ENCODE peak calls at places on chromosomes 13 and 19, in four cellular contexts. Y is tibial nerve; T is psoas muscle; P is CD8-positive, alpha-beta T cell. L is an unnamed sample. For H3K4me1 and H3K36me3, the result is how much of the 10 kb centered on the place peaks cover.

GRCh38 chr19:45528744-45529453 is 21.6 kb downstream of the VASP start:
- DNase-seq in Y (no peak), T (peak), P (peak), L (no peak)

GRCh38 chr13:78382481-78382880 is 220.9 kb downstream of the POU4F1 start:
- DNase-seq in Y (no peak), T (no peak), P (no peak), L (no peak)

GRCh38 chr13:25018729-25019115 is 77.2 kb upstream of the PABPC3 start:
- DNase-seq in Y (no peak), T (no peak), P (no peak), L (no peak)

GRCh38 chr13:66689628-66690027 is 540.5 kb downstream of the PCDH9 start:
- DNase-seq in Y (no peak), T (no peak), P (no peak), L (no peak)

GRCh38 chr13:104106705-104107393 is 1040.6 kb upstream of the SLC10A2 start:
- DNase-seq in Y (no peak), T (no peak), P (no peak), L (no peak)

GRCh38 chr13:31946091-31946770 is 85.3 kb upstream of the FRY start:
- DNase-seq in Y (no peak), T (no peak), P (no peak), L (no peak)

GRCh38 chr19:480016-480855 is 16.1 kb upstream of the MADCAM1 start:
- DNase-seq in Y (peak), T (peak), P (peak), L (no peak)

GRCh38 chr19:33447336-33448158 is 74.0 kb downstream of the CEBPG start:
- DNase-seq in Y (no peak), T (peak), P (no peak), L (no peak)

GRCh38 chr13:35470671-35471465 is 5.6 kb downstream of the MAB21L1 start:
- DNase-seq in Y (peak), T (peak), P (no peak), L (no peak)

GRCh38 chr19:6125571-6125989 is 9.9 kb upstream of the ACSBG2 start:
- DNase-seq in Y (peak), T (no peak), P (peak), L (peak)

GRCh38 chr19:13154241-13154778 is 4.1 kb downstream of the IER2 start:
- DNase-seq in Y (peak), T (peak), P (peak), L (no peak)

GRCh38 chr13:109955598-109955997 is 169.2 kb upstream of the IRS2 start:
- DNase-seq in Y (no peak), T (no peak), P (no peak), L (no peak)

GRCh38 chr13:59398127-59398526 is 765.6 kb downstream of the DIAPH3 start:
- DNase-seq in Y (no peak), T (no peak), P (no peak), L (no peak)

GRCh38 chr13:107962209-107962608 is 253.1 kb downstream of the LIG4 start:
- DNase-seq in Y (no peak), T (no peak), P (no peak), L (no peak)

GRCh38 chr13:67048084-67048792 is 181.9 kb downstream of the PCDH9 start:
- DNase-seq in Y (no peak), T (no peak), P (no peak), L (no peak)

GRCh38 chr19:9935409-9936062 is 779 bp downstream of the OLFM2 start:
- DNase-seq in Y (no peak), T (no peak), P (no peak), L (no peak)

GRCh38 chr13:33918199-33918932 is 100.4 kb downstream of the RFC3 start:
- DNase-seq in Y (no peak), T (no peak), P (no peak), L (peak)

GRCh38 chr13:100214886-100215285 is 126.0 kb downstream of the PCCA start:
- DNase-seq in Y (no peak), T (no peak), P (no peak), L (no peak)

GRCh38 chr19:5250127-5250659 is 90.4 kb downstream of the PTPRS start:
- DNase-seq in Y (no peak), T (peak), P (no peak), L (no peak)

GRCh38 chr19:12482505-12482886 is 2.1 kb downstream of the ZNF709 start:
- DNase-seq in Y (no peak), T (no peak), P (no peak), L (no peak)

GRCh38 chr13:111335263-111335662 is 14.8 kb downstream of the TEX29 start:
- DNase-seq in Y (no peak), T (no peak), P (no peak), L (no peak)

GRCh38 chr13:107842562-107843180 is 372.7 kb downstream of the LIG4 start:
- DNase-seq in Y (no peak), T (no peak), P (no peak), L (no peak)

GRCh38 chr19:58346961-58347929 is 6.0 kb downstream of the A1BG start:
- DNase-seq in Y (peak), T (peak), P (peak), L (no peak)

GRCh38 chr13:74767031-74767430 is 632.8 kb upstream of the KLF12 start:
- DNase-seq in Y (no peak), T (no peak), P (no peak), L (no peak)

GRCh38 chr19:56880592-56881190 is 40.2 kb upstream of the PEG3 start:
- DNase-seq in Y (no peak), T (no peak), P (no peak), L (no peak)
- H3K4me1 ChIP-seq in Y (under half), T (under half), P (under half), L (under half)

DNA sequence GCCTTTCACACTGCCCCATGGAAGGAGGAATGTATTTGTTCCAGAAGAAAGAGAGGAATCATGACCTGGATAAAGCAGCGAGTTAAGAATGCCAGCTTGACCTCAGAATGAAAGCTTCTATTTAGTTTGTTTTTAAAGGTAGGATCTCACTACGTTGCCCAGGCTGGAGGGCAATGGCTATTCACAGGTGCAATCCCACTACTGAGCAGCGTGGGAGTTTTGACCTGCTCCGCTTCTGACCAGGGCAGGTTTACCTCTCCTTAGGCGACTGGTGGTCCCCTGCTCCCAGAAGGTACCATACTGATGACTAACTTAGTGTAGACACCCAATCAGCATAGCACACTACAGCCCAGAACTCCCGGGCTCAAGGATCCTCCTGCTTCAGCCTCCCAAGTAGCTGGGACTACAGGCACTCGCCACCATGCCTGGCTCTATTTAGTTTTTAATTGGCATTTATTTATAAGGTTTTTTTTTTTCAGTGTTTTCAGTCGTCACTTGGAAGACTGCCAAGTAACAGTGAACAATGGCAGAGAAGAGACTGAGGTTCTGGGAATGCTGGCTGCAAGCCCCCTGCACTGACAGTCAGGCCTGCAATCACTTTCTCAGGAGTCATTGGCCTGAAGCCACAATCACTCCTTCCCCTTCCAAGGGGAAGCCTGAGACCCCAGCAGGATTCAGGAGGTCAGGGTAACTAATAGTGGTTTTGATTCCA is 73.1 kb downstream of the EPS15L1 start:
- DNase-seq in Y (no peak), T (peak), P (no peak), L (no peak)
- H3K36me3 ChIP-seq in Y (under half), T (half or more), P (under half), L (under half)

GRCh38 chr19:48872182-48872883 is at the start of gene PPP1R15A:
- DNase-seq in Y (peak), T (peak), P (peak), L (peak)

GRCh38 chr19:48867922-48868195 is 558 bp downstream of the PLEKHA4 start:
- DNase-seq in Y (no peak), T (no peak), P (no peak), L (no peak)

GRCh38 chr19:48868196-48868886 is at the start of gene PLEKHA4:
- DNase-seq in Y (peak), T (peak), P (no peak), L (no peak)

GRCh38 chr19:48867119-48867921 is 1.1 kb downstream of the PLEKHA4 start:
- DNase-seq in Y (no peak), T (no peak), P (no peak), L (no peak)

DNA sequence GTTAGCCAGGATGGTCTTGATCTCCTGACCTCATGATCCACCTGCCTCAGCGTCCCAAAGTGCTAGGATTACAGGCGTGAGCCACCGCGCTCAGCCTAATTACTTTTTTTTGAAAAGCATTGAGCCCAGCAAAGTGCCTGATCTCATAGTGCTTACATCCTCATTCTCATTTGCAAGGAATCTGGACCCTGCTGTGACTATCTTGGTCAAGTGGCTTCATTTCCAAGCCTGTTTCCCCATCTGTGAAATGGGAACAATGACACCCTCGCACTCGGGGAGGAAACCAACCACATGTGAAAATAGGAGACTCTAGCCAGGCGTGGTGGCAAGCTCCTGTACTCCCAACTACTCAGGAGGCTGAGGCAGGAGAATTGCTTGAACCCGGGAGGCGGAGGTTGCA is 1.6 kb upstream of the PLEKHA4 start:
- DNase-seq in Y (no peak), T (no peak), P (no peak), L (no peak)
- H3K4me1 ChIP-seq in Y (under half), T (under half), P (under half), L (under half)

GRCh38 chr19:2103308-2103707 is 6.6 kb downstream of the IZUMO4 start:
- DNase-seq in Y (no peak), T (no peak), P (no peak), L (no peak)

GRCh38 chr19:2099054-2099501 is 2.4 kb downstream of the IZUMO4 start:
- DNase-seq in Y (no peak), T (no peak), P (no peak), L (no peak)

GRCh38 chr19:2100719-2101061 is 4.0 kb downstream of the IZUMO4 start:
- DNase-seq in Y (no peak), T (no peak), P (no peak), L (no peak)

GRCh38 chr19:2099937-2100718 is 3.4 kb downstream of the IZUMO4 start:
- DNase-seq in Y (no peak), T (no peak), P (no peak), L (no peak)

GRCh38 chr19:2101417-2102335 is 5.0 kb downstream of the IZUMO4 start:
- DNase-seq in Y (no peak), T (no peak), P (no peak), L (no peak)
- H3K36me3 ChIP-seq in Y (under half), T (half or more), P (under half), L (under half)

DNA sequence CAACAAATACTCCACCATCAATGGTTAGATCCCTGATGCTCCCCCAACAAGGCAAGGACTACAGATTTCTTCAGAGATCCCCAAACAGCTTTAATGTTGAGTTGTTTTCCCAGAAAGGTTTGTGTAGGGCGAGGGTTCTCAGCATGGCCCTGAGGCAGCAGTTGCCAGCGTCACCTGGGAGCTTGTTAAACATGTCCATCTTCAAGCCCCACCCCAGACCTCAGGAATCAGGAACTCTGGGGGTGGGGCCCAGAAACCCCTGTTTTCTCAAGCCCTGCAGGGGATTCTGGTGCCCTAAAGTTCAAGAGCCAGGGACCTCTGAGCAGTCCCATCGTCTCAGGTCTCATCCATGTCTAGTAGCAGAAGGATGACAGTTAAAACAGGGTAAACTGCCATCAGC is 9.6 kb downstream of the EFNB2 start:
- DNase-seq in Y (no peak), T (no peak), P (no peak), L (no peak)
- H3K4me1 ChIP-seq in Y (under half), T (under half), P (under half), L (under half)

GRCh38 chr13:97142452-97142851 is 79.7 kb upstream of the MBNL2 start:
- DNase-seq in Y (no peak), T (peak), P (no peak), L (no peak)

GRCh38 chr13:97148894-97149293 is 73.2 kb upstream of the MBNL2 start:
- DNase-seq in Y (no peak), T (no peak), P (no peak), L (no peak)

GRCh38 chr13:97140611-97141010 is 81.5 kb upstream of the MBNL2 start:
- DNase-seq in Y (no peak), T (no peak), P (no peak), L (no peak)

GRCh38 chr13:97141564-97142005 is 80.5 kb upstream of the MBNL2 start:
- DNase-seq in Y (peak), T (no peak), P (no peak), L (peak)

GRCh38 chr13:97145057-97145456 is 77.1 kb upstream of the MBNL2 start:
- DNase-seq in Y (no peak), T (no peak), P (no peak), L (no peak)
- H3K36me3 ChIP-seq in Y (under half), T (under half), P (under half), L (under half)

GRCh38 chr19:54415901-54416621 is 797 bp downstream of the TTYH1 start:
- DNase-seq in Y (no peak), T (no peak), P (no peak), L (no peak)
- H3K4me1 ChIP-seq in Y (under half), T (under half), P (under half), L (under half)

L was measured in Panc1.